ENCODE peak calls at places on chromosomes 11 and 22, in four cellular contexts. One of them, this sample, is unnamed.

GRCh38 chr11:73147771-73148681 is 5.9 kb upstream of the FCHSD2 start:
- DNase-seq in astrocyte: no peak
- DNase-seq in GM23248: no peak
- DNase-seq in IMR-90: no peak
- DNase-seq in this sample: no peak

GRCh38 chr11:61035086-61035835 is 63.8 kb downstream of the CD6 start:
- DNase-seq in astrocyte: no peak
- DNase-seq in IMR-90: no peak
- DNase-seq in GM23248: no peak
- DNase-seq in this sample: no peak

GRCh38 chr22:26610072-26610958 is 7.5 kb downstream of the CRYBB1 start:
- DNase-seq in astrocyte: peak
- DNase-seq in GM23248: peak
- DNase-seq in IMR-90: peak
- DNase-seq in this sample: no peak

GRCh38 chr11:73215191-73216134 is 2.6 kb upstream of the P2RY2 start:
- DNase-seq in IMR-90: no peak
- DNase-seq in astrocyte: no peak
- DNase-seq in GM23248: no peak
- DNase-seq in this sample: no peak

GRCh38 chr22:33680632-33681031 is 239.6 kb downstream of the LARGE1 start:
- DNase-seq in GM23248: no peak
- DNase-seq in IMR-90: no peak
- DNase-seq in astrocyte: no peak
- DNase-seq in this sample: no peak

GRCh38 chr22:26589845-26590524 is at the start of gene TPST2:
- DNase-seq in astrocyte: peak
- DNase-seq in GM23248: peak
- DNase-seq in IMR-90: peak
- DNase-seq in this sample: peak

GRCh38 chr11:1152316-1153104 is 5.2 kb upstream of the MUC5AC start:
- DNase-seq in IMR-90: peak
- DNase-seq in GM23248: no peak
- DNase-seq in astrocyte: peak
- DNase-seq in this sample: no peak

GRCh38 chr11:73206751-73207280 is 11.3 kb upstream of the P2RY2 start:
- DNase-seq in astrocyte: peak
- DNase-seq in IMR-90: no peak
- DNase-seq in GM23248: no peak
- DNase-seq in this sample: no peak

GRCh38 chr11:109308551-109308950 is 113.4 kb upstream of the C11orf87 start:
- DNase-seq in GM23248: no peak
- DNase-seq in IMR-90: no peak
- DNase-seq in astrocyte: no peak
- DNase-seq in this sample: no peak

GRCh38 chr11:95241673-95242072 is 10.7 kb upstream of the SESN3 start:
- DNase-seq in astrocyte: peak
- DNase-seq in IMR-90: no peak
- DNase-seq in GM23248: peak
- DNase-seq in this sample: no peak

GRCh38 chr11:103525069-103525468 is 415.8 kb downstream of the DYNC2H1 start:
- DNase-seq in GM23248: peak
- DNase-seq in astrocyte: peak
- DNase-seq in IMR-90: peak
- DNase-seq in this sample: no peak

GRCh38 chr11:9344046-9344680 is 29.8 kb upstream of the TMEM41B start:
- DNase-seq in IMR-90: no peak
- DNase-seq in astrocyte: no peak
- DNase-seq in GM23248: no peak
- DNase-seq in this sample: peak

GRCh38 chr11:18844753-18845367 is 53.3 kb upstream of the PTPN5 start:
- DNase-seq in astrocyte: peak
- DNase-seq in IMR-90: peak
- DNase-seq in GM23248: peak
- DNase-seq in this sample: peak

GRCh38 chr22:39917776-39918493 is 17.1 kb downstream of the GRAP2 start:
- DNase-seq in astrocyte: no peak
- DNase-seq in GM23248: peak
- DNase-seq in IMR-90: no peak
- DNase-seq in this sample: no peak

GRCh38 chr11:124801014-124801413 is 808 bp upstream of the MSANTD2 start:
- DNase-seq in GM23248: peak
- DNase-seq in IMR-90: peak
- DNase-seq in astrocyte: peak
- DNase-seq in this sample: no peak

GRCh38 chr11:95517453-95517852 is 272.1 kb downstream of the FAM76B start:
- DNase-seq in IMR-90: no peak
- DNase-seq in astrocyte: no peak
- DNase-seq in GM23248: peak
- DNase-seq in this sample: no peak

GRCh38 chr11:44623321-44623715 is 57.9 kb downstream of the CD82 start:
- DNase-seq in astrocyte: no peak
- DNase-seq in GM23248: no peak
- DNase-seq in IMR-90: no peak
- DNase-seq in this sample: no peak

GRCh38 chr11:15695096-15695721 is 580.5 kb downstream of the INSC start:
- DNase-seq in IMR-90: no peak
- DNase-seq in GM23248: no peak
- DNase-seq in astrocyte: no peak
- DNase-seq in this sample: peak

GRCh38 chr11:118334746-118335145 is 7.8 kb downstream of the CD3D start:
- DNase-seq in IMR-90: no peak
- DNase-seq in astrocyte: no peak
- DNase-seq in GM23248: no peak
- DNase-seq in this sample: no peak

GRCh38 chr11:63623513-63624140 is 9.4 kb upstream of the PLAAT3 start:
- DNase-seq in astrocyte: no peak
- DNase-seq in GM23248: peak
- DNase-seq in IMR-90: no peak
- DNase-seq in this sample: no peak

GRCh38 chr22:19761022-19761499 is 483 bp downstream of the TBX1 start:
- DNase-seq in IMR-90: no peak
- DNase-seq in astrocyte: no peak
- DNase-seq in GM23248: peak
- DNase-seq in this sample: no peak

GRCh38 chr22:19763141-19764049 is 2.8 kb downstream of the TBX1 start:
- DNase-seq in IMR-90: no peak
- DNase-seq in astrocyte: no peak
- DNase-seq in GM23248: no peak
- DNase-seq in this sample: no peak

GRCh38 chr22:19761500-19762314 is 1.1 kb downstream of the TBX1 start:
- DNase-seq in GM23248: peak
- DNase-seq in IMR-90: no peak
- DNase-seq in astrocyte: no peak
- DNase-seq in this sample: peak

GRCh38 chr22:19764050-19764593 is 3.5 kb downstream of the TBX1 start:
- DNase-seq in GM23248: no peak
- DNase-seq in IMR-90: no peak
- DNase-seq in astrocyte: no peak
- DNase-seq in this sample: no peak

GRCh38 chr22:19762315-19763140 is 1.9 kb downstream of the TBX1 start:
- DNase-seq in astrocyte: no peak
- DNase-seq in IMR-90: no peak
- DNase-seq in GM23248: peak
- DNase-seq in this sample: no peak
- H3K4me3 ChIP-seq in astrocyte: no peak
- H3K4me3 ChIP-seq in IMR-90: no peak
- H3K4me3 ChIP-seq in GM23248: peak
- H3K4me3 ChIP-seq in this sample: no peak

GRCh38 chr22:48278620-48279464 is 1516.4 kb downstream of the TBC1D22A start:
- DNase-seq in astrocyte: no peak
- DNase-seq in IMR-90: no peak
- DNase-seq in GM23248: no peak
- DNase-seq in this sample: no peak

GRCh38 chr22:48275412-48275811 is 1513.0 kb downstream of the TBC1D22A start:
- DNase-seq in IMR-90: no peak
- DNase-seq in GM23248: no peak
- DNase-seq in astrocyte: no peak
- DNase-seq in this sample: no peak

GRCh38 chr22:48276933-48277867 is 1514.8 kb downstream of the TBC1D22A start:
- DNase-seq in astrocyte: no peak
- DNase-seq in GM23248: no peak
- DNase-seq in IMR-90: no peak
- DNase-seq in this sample: no peak

GRCh38 chr22:48279465-48279765 is 1517.0 kb downstream of the TBC1D22A start:
- DNase-seq in GM23248: no peak
- DNase-seq in IMR-90: no peak
- DNase-seq in astrocyte: no peak
- DNase-seq in this sample: no peak

DNA sequence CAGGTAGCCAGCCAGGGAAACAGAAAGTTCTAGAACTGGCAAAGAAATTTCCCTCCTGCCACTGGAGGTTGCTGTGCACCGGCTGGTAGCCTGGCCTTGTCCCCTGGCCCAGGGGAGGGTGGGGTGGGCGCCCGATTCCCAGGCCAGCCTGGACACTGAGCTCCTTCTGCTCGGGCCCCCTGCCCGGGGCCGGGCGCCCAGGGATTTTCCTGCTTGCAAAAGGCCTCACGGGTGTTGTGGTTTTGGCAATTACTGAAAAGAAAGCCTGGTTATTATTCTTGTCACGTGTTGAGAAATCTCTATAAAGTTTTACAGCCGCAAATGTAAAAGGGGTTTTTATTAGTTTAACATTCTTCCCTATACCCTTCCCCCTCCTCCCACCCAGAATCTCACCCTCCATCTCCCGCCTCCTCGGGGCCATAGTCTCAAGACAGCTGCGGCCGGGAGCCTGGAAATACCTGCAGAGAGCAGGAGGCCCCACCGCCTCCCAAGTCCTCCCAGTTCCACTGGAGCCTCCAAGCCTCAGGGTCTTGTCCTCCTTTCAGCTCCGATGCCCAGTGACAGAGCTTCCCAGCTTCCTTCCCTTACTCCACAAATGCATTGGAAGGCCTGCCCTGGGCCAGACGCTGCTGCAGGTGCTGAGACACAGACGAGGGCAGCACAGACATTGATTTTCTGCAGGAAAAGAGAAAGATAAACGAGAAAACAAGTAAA is 1515.6 kb downstream of the TBC1D22A start:
- DNase-seq in astrocyte: no peak
- DNase-seq in IMR-90: no peak
- DNase-seq in GM23248: no peak
- DNase-seq in this sample: no peak
- H3K4me2 ChIP-seq in astrocyte: no peak
- H3K4me2 ChIP-seq in IMR-90: no peak
- H3K4me2 ChIP-seq in GM23248: no peak
- H3K4me2 ChIP-seq in this sample: no peak

GRCh38 chr11:71461696-71462095 is 8.7 kb downstream of the NADSYN1 start:
- DNase-seq in GM23248: no peak
- DNase-seq in astrocyte: no peak
- DNase-seq in IMR-90: no peak
- DNase-seq in this sample: no peak
- H3K27ac ChIP-seq in GM23248: no peak
- H3K27ac ChIP-seq in astrocyte: no peak
- H3K27ac ChIP-seq in IMR-90: no peak
- H3K27ac ChIP-seq in this sample: no peak

GRCh38 chr11:35348898-35349687 is 70.3 kb downstream of the SLC1A2 start:
- DNase-seq in GM23248: no peak
- DNase-seq in IMR-90: no peak
- DNase-seq in astrocyte: no peak
- DNase-seq in this sample: no peak
- H3K4me3 ChIP-seq in GM23248: no peak
- H3K4me3 ChIP-seq in IMR-90: no peak
- H3K4me3 ChIP-seq in astrocyte: no peak
- H3K4me3 ChIP-seq in this sample: no peak